ENCODE peak calls at places on chromosomes 4 and X, in five cellular contexts. V is mesendoderm, J is IMR-90, A is ovary, T is right lobe of liver. M is an unnamed sample.
A peak's percentile ranks its signal among the peaks of the same experiment; 100 is the strongest.

GRCh38 chrX:53682885-53683555 is 3.5 kb downstream of the HUWE1 start:
- DNase-seq in A (peak; percentile 44), T (no peak), J (peak; percentile 50), V (peak; percentile 82), M (peak; percentile 60)

GRCh38 chrX:6574762-6575161 is 39.8 kb upstream of the VCX3A start:
- DNase-seq in V (peak; percentile 39), A (no peak), T (no peak), J (no peak), M (no peak)

GRCh38 chr4:148093065-148093464 is 349.1 kb downstream of the NR3C2 start:
- DNase-seq in V (no peak), J (no peak), A (no peak), T (no peak), M (no peak)

GRCh38 chr4:20192754-20193521 is 58.8 kb upstream of the SLIT2 start:
- DNase-seq in J (peak; percentile 59), T (no peak), V (no peak), A (no peak), M (no peak)

GRCh38 chr4:162485486-162485885 is 321.7 kb upstream of the FSTL5 start:
- DNase-seq in A (no peak), J (no peak), V (no peak), T (no peak), M (no peak)

GRCh38 chrX:46554942-46555341 is 9.7 kb upstream of the ZNF674 start:
- DNase-seq in V (no peak), A (no peak), J (peak; percentile 58), T (no peak), M (no peak)

GRCh38 chr4:153573881-153574807 is 108.0 kb downstream of the TMEM131L start:
- DNase-seq in T (peak; percentile 70), A (peak; percentile 59), J (peak; percentile 88), V (peak; percentile 39), M (peak; percentile 52)

GRCh38 chrX:71053217-71053621 is 14.9 kb downstream of the SNX12 start:
- DNase-seq in J (no peak), T (no peak), V (peak; percentile 96), A (no peak), M (no peak)

GRCh38 chrX:113512700-113513395 is 672.2 kb upstream of the AMOT start:
- DNase-seq in V (no peak), A (no peak), T (no peak), J (peak; percentile 37), M (no peak)

GRCh38 chrX:41442824-41443560 is 4.2 kb upstream of the NYX start:
- DNase-seq in V (no peak), A (no peak), J (no peak), T (no peak), M (no peak)

GRCh38 chrX:10608099-10608498 is 12.3 kb downstream of the MID1 start:
- DNase-seq in A (no peak), T (no peak), V (no peak), J (peak; percentile 90), M (no peak)

GRCh38 chrX:42119076-42119475 is 195.7 kb upstream of the CASK start:
- DNase-seq in J (peak; percentile 72), T (no peak), V (peak; percentile 19), A (no peak), M (no peak)

GRCh38 chrX:13468096-13468495 is 101.3 kb upstream of the EGFL6 start:
- DNase-seq in T (no peak), V (no peak), J (no peak), A (no peak), M (no peak)

GRCh38 chrX:42755820-42756219 is 22.1 kb downstream of the PPP1R2C start:
- DNase-seq in A (peak; percentile 14), V (no peak), T (no peak), J (peak; percentile 42), M (no peak)

GRCh38 chr4:184417802-184418511 is 56.4 kb downstream of the IRF2 start:
- DNase-seq in V (no peak), J (peak; percentile 94), A (no peak), T (no peak), M (no peak)

GRCh38 chr4:154049457-154050181 is 260.7 kb upstream of the SFRP2 start:
- DNase-seq in J (no peak), A (no peak), T (no peak), V (peak; percentile 79), M (no peak)

GRCh38 chrX:31423575-31424284 is 351.9 kb upstream of the FTHL17 start:
- DNase-seq in J (peak; percentile 62), T (no peak), V (peak; percentile 53), A (peak; percentile 42), M (no peak)

GRCh38 chr4:132923516-132923915 is 225.6 kb upstream of the PCDH10 start:
- DNase-seq in V (no peak), T (no peak), J (no peak), A (no peak), M (no peak)

GRCh38 chr4:13483142-13484044 is 747 bp downstream of the RAB28 start:
- DNase-seq in V (peak; percentile 86), A (peak; percentile 44), J (peak; percentile 74), T (no peak), M (no peak)

GRCh38 chr4:152385551-152385950 is 150.3 kb downstream of the FBXW7 start:
- DNase-seq in A (no peak), J (peak; percentile 31), V (no peak), T (no peak), M (no peak)

GRCh38 chr4:156781852-156782251 is 189.7 kb downstream of the PDGFC start:
- DNase-seq in A (no peak), T (no peak), J (peak; percentile 40), V (no peak), M (no peak)

GRCh38 chr4:25441519-25442117 is 64.6 kb downstream of the ANAPC4 start:
- DNase-seq in J (peak; percentile 59), T (no peak), A (peak; percentile 32), V (peak; percentile 80), M (no peak)

GRCh38 chr4:168475745-168476144 is 4.5 kb downstream of the DDX60L start:
- DNase-seq in V (peak; percentile 76), A (no peak), J (no peak), T (no peak), M (no peak)

GRCh38 chr4:41535911-41536361 is 2.0 kb upstream of the LIMCH1 start:
- DNase-seq in A (no peak), V (no peak), J (no peak), T (no peak), M (no peak)
- H3K4me1 ChIP-seq in A (peaks cover 9% of the 10 kb centered on the region), V (no peaks in the 10 kb centered on the region), J (no peaks in the 10 kb centered on the region), T (no peaks in the 10 kb centered on the region), M (no peaks in the 10 kb centered on the region)

GRCh38 chrX:24874604-24875247 is 141.0 kb downstream of the ARX start:
- DNase-seq in T (no peak), J (no peak), A (no peak), V (peak; percentile 31), M (no peak)

GRCh38 chrX:24876782-24877315 is 138.9 kb downstream of the ARX start:
- DNase-seq in J (no peak), V (no peak), A (no peak), T (no peak), M (no peak)

GRCh38 chrX:24877854-24878650 is 137.7 kb downstream of the ARX start:
- DNase-seq in T (no peak), A (no peak), V (no peak), J (peak; percentile 45), M (no peak)

DNA sequence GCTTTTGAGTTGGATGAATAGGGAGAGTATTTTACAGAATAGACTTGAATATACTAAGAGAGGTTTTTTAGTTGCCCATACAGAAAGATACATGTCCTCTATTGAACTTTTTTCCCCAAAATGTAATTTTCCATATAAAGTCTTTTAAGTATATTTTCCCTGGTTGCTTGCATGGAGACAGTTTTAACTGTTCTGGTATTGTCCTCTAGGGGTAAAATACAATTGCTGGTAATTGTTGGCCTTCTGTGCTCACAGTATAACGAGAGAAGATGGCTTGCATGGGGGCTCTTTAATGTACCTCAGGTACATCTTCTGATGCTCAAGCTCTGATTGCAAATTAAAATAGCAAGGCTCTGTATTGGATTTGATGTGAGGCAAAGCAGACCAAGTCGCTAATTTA is 136.1 kb downstream of the ARX start:
- DNase-seq in A (no peak), V (no peak), J (no peak), T (no peak), M (no peak)
- H3K4me1 ChIP-seq in A (no peaks in the 10 kb centered on the region), V (no peaks in the 10 kb centered on the region), J (peaks cover 3% of the 10 kb centered on the region), T (no peaks in the 10 kb centered on the region), M (no peaks in the 10 kb centered on the region)

GRCh38 chr4:128570380-128570779 is 239.1 kb upstream of the JADE1 start:
- DNase-seq in A (peak; percentile 70), V (peak; percentile 34), J (peak; percentile 62), T (no peak), M (no peak)

GRCh38 chr4:128574706-128575105 is 234.8 kb upstream of the JADE1 start:
- DNase-seq in T (no peak), J (peak; percentile 68), A (peak; percentile 79), V (peak; percentile 92), M (peak; percentile 69)

GRCh38 chr4:128573781-128574508 is 235.6 kb upstream of the JADE1 start:
- DNase-seq in A (no peak), V (peak; percentile 89), J (peak; percentile 91), T (no peak), M (no peak)

GRCh38 chr4:128571747-128572146 is 237.8 kb upstream of the JADE1 start:
- DNase-seq in J (peak; percentile 96), T (no peak), V (no peak), A (peak; percentile 79), M (no peak)

DNA sequence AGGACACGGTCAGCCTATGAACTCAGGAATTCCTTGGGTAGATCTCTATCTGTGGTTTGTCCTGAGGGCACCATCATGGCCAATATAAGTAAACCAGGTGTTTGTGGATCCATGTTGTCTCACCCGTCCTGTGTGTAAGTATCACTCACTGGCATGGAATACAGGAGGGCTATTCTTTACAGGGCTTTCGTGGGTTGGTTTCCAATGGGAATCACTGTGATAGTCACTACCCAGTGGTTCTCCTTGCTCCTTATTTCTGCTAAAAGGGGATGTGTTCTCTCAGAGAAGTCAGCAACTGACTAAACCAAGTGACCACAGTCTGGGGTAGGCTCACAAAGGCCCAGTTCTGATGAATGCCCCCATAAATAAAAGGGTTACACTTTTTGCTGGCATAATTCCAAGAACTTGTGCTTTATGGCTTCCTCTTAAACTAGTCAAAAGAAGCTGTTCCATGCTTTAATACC is 236.7 kb upstream of the JADE1 start:
- DNase-seq in A (no peak), T (no peak), J (no peak), V (peak; percentile 34), M (no peak)
- H3K4me1 ChIP-seq in A (peaks cover 13% of the 10 kb centered on the region), T (peaks cover 15% of the 10 kb centered on the region), J (peaks cover 22% of the 10 kb centered on the region), V (no peaks in the 10 kb centered on the region), M (no peaks in the 10 kb centered on the region)

DNA sequence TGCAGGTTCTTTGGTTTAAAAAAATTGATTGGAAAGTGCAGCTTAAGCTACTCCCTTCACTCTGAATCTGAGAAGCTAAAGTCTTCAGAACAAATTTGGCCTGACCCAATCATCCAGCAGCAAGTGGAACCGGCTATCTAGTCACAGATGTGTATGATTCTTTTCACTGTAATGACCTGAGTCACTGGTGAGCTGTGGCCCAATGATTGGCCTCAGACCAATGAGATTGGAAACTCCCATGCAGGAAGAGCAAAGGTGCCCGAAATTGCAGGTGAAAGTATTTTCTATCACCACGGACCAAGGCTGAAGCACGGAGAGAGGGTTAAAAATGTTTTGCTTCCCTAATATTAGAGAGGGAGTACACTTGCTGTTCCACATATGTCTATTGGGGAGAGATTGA is 11.4 kb downstream of the RIPPLY1 start:
- DNase-seq in J (no peak), V (no peak), A (no peak), T (no peak), M (no peak)
- H3K4me1 ChIP-seq in J (peaks cover 3% of the 10 kb centered on the region), V (no peaks in the 10 kb centered on the region), A (no peaks in the 10 kb centered on the region), T (no peaks in the 10 kb centered on the region), M (no peaks in the 10 kb centered on the region)